ENCODE peak calls at places on chromosomes 4 and X, in six cellular contexts. One of them, this sample, is unnamed. For H3K27me3, the result is how much of the 10 kb centered on the place peaks cover.

GRCh38 chr4:212438-213174 is 88.3 kb downstream of the ZNF718 start:
- DNase-seq in GM23248: peak
- DNase-seq in neural progenitor cell: peak
- DNase-seq in hepatocyte: no peak
- DNase-seq in MM.1S: no peak
- DNase-seq in HCT116: no peak
- DNase-seq in this sample: no peak

GRCh38 chr4:170089743-170090666 is at the start of gene AADAT:
- DNase-seq in GM23248: peak
- DNase-seq in neural progenitor cell: peak
- DNase-seq in hepatocyte: peak
- DNase-seq in MM.1S: peak
- DNase-seq in HCT116: peak
- DNase-seq in this sample: peak

GRCh38 chr4:74934016-74934821 is 1.3 kb downstream of the PARM1 start:
- DNase-seq in GM23248: peak
- DNase-seq in neural progenitor cell: peak
- DNase-seq in hepatocyte: peak
- DNase-seq in MM.1S: peak
- DNase-seq in HCT116: no peak
- DNase-seq in this sample: peak

GRCh38 chr4:7878323-7878722 is 61.3 kb downstream of the AFAP1 start:
- DNase-seq in GM23248: no peak
- DNase-seq in neural progenitor cell: no peak
- DNase-seq in hepatocyte: no peak
- DNase-seq in MM.1S: no peak
- DNase-seq in HCT116: no peak
- DNase-seq in this sample: no peak

GRCh38 chr4:155738548-155738947 is 20.3 kb upstream of the GUCY1B1 start:
- DNase-seq in GM23248: peak
- DNase-seq in neural progenitor cell: no peak
- DNase-seq in hepatocyte: no peak
- DNase-seq in MM.1S: no peak
- DNase-seq in HCT116: no peak
- DNase-seq in this sample: peak

GRCh38 chr4:120088507-120088906 is 21.9 kb upstream of the MAD2L1 start:
- DNase-seq in GM23248: peak
- DNase-seq in neural progenitor cell: no peak
- DNase-seq in hepatocyte: no peak
- DNase-seq in MM.1S: no peak
- DNase-seq in HCT116: no peak
- DNase-seq in this sample: no peak

GRCh38 chr4:160044693-160045092 is 941.8 kb downstream of the RAPGEF2 start:
- DNase-seq in GM23248: no peak
- DNase-seq in neural progenitor cell: no peak
- DNase-seq in hepatocyte: no peak
- DNase-seq in MM.1S: peak
- DNase-seq in HCT116: no peak
- DNase-seq in this sample: no peak

GRCh38 chr4:6263541-6264540 is 5.8 kb upstream of the WFS1 start:
- DNase-seq in GM23248: peak
- DNase-seq in neural progenitor cell: peak
- DNase-seq in hepatocyte: peak
- DNase-seq in MM.1S: peak
- DNase-seq in HCT116: no peak
- DNase-seq in this sample: peak

GRCh38 chr4:57270350-57270749 is 160.2 kb upstream of the IGFBP7 start:
- DNase-seq in GM23248: peak
- DNase-seq in neural progenitor cell: no peak
- DNase-seq in hepatocyte: peak
- DNase-seq in MM.1S: no peak
- DNase-seq in HCT116: no peak
- DNase-seq in this sample: no peak

GRCh38 chr4:164731827-164732474 is 22.0 kb upstream of the SMIM31 start:
- DNase-seq in GM23248: peak
- DNase-seq in neural progenitor cell: peak
- DNase-seq in hepatocyte: peak
- DNase-seq in MM.1S: peak
- DNase-seq in HCT116: peak
- DNase-seq in this sample: peak

GRCh38 chrX:124829930-124830329 is 483.6 kb downstream of the SH2D1A start:
- DNase-seq in GM23248: no peak
- DNase-seq in neural progenitor cell: no peak
- DNase-seq in hepatocyte: no peak
- DNase-seq in MM.1S: no peak
- DNase-seq in HCT116: no peak
- DNase-seq in this sample: no peak

GRCh38 chr4:82599336-82599735 is 37.5 kb upstream of the TMEM150C start:
- DNase-seq in GM23248: no peak
- DNase-seq in neural progenitor cell: peak
- DNase-seq in hepatocyte: no peak
- DNase-seq in MM.1S: no peak
- DNase-seq in HCT116: peak
- DNase-seq in this sample: peak

GRCh38 chr4:188439641-188440311 is 300.5 kb downstream of the TRIML1 start:
- DNase-seq in GM23248: peak
- DNase-seq in neural progenitor cell: no peak
- DNase-seq in hepatocyte: no peak
- DNase-seq in MM.1S: no peak
- DNase-seq in HCT116: no peak
- DNase-seq in this sample: peak

GRCh38 chrX:140050906-140051305 is 85.6 kb upstream of the CXorf66 start:
- DNase-seq in GM23248: peak
- DNase-seq in neural progenitor cell: no peak
- DNase-seq in hepatocyte: no peak
- DNase-seq in MM.1S: peak
- DNase-seq in HCT116: no peak
- DNase-seq in this sample: peak

GRCh38 chr4:55359397-55359916 is 13.4 kb downstream of the SRD5A3 start:
- DNase-seq in GM23248: peak
- DNase-seq in neural progenitor cell: no peak
- DNase-seq in hepatocyte: no peak
- DNase-seq in MM.1S: no peak
- DNase-seq in HCT116: no peak
- DNase-seq in this sample: no peak

DNA sequence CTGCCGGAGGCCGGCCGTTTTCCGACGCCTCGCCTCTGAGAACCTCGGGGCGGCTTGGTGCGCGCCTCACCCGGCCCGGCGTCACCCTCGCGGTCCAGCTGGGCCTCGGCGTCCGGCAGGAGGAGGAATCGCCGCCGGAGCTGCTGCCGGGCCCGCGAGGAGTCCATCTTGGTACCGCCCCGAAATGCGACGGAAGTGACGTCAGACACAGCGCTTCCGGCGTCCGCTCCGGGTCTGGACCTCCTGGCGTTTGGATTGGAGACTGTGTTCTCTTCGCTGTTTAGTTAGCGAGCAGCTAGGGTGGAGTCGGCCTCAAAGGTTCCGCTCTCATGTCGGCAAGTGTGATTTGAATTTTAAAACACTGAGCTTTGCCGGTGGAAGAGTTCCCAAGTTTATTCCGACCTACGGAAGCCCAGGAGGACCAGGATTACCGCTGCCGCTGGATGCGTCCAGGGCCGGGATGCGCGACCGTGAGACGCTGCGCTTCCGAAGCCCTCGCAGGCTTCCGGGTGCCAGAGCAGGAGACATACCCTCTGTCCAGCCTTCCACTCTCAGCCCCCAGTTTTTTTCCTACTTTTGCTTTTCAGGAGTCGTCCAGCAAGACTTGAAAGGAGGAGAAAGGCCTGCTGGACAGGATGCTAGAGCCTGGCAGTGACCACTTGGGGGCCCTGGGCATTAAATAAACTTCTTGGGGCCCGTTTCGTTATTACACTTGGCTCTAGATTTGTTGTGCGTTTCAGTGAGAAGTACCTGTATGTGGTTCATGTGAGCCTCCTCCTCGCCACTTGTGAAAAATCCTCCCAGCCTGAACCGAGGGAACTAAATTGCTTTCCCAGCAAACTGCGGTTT is at the start of gene TMEM128:
- DNase-seq in GM23248: peak
- DNase-seq in neural progenitor cell: peak
- DNase-seq in hepatocyte: peak
- DNase-seq in MM.1S: peak
- DNase-seq in HCT116: peak
- DNase-seq in this sample: peak
- H2AFZ ChIP-seq in GM23248: peak
- H2AFZ ChIP-seq in neural progenitor cell: peak
- H2AFZ ChIP-seq in hepatocyte: peak
- H2AFZ ChIP-seq in MM.1S: peak
- H2AFZ ChIP-seq in HCT116: peak
- H2AFZ ChIP-seq in this sample: peak

GRCh38 chr4:125849869-125850268 is 535.1 kb downstream of the FAT4 start:
- DNase-seq in GM23248: peak
- DNase-seq in neural progenitor cell: no peak
- DNase-seq in hepatocyte: no peak
- DNase-seq in MM.1S: no peak
- DNase-seq in HCT116: no peak
- DNase-seq in this sample: peak
- TF ChIP-seq EZH2phosphoT487 in GM23248: no peak
- TF ChIP-seq EZH2phosphoT487 in neural progenitor cell: no peak
- TF ChIP-seq EZH2phosphoT487 in hepatocyte: no peak
- TF ChIP-seq EZH2phosphoT487 in MM.1S: no peak
- TF ChIP-seq EZH2phosphoT487 in HCT116: no peak
- TF ChIP-seq EZH2phosphoT487 in this sample: no peak

GRCh38 chr4:112518675-112519074 is 2.7 kb upstream of the NEUROG2 start:
- DNase-seq in GM23248: no peak
- DNase-seq in neural progenitor cell: peak
- DNase-seq in hepatocyte: no peak
- DNase-seq in MM.1S: no peak
- DNase-seq in HCT116: no peak
- DNase-seq in this sample: peak

GRCh38 chr4:112516401-112517066 is 554 bp upstream of the NEUROG2 start:
- DNase-seq in GM23248: no peak
- DNase-seq in neural progenitor cell: peak
- DNase-seq in hepatocyte: no peak
- DNase-seq in MM.1S: peak
- DNase-seq in HCT116: no peak
- DNase-seq in this sample: no peak

GRCh38 chr4:112517911-112518310 is 1.9 kb upstream of the NEUROG2 start:
- DNase-seq in GM23248: no peak
- DNase-seq in neural progenitor cell: no peak
- DNase-seq in hepatocyte: no peak
- DNase-seq in MM.1S: peak
- DNase-seq in HCT116: no peak
- DNase-seq in this sample: no peak

GRCh38 chr4:112516076-112516385 is at the start of gene NEUROG2:
- DNase-seq in GM23248: no peak
- DNase-seq in neural progenitor cell: no peak
- DNase-seq in hepatocyte: no peak
- DNase-seq in MM.1S: no peak
- DNase-seq in HCT116: no peak
- DNase-seq in this sample: no peak

DNA sequence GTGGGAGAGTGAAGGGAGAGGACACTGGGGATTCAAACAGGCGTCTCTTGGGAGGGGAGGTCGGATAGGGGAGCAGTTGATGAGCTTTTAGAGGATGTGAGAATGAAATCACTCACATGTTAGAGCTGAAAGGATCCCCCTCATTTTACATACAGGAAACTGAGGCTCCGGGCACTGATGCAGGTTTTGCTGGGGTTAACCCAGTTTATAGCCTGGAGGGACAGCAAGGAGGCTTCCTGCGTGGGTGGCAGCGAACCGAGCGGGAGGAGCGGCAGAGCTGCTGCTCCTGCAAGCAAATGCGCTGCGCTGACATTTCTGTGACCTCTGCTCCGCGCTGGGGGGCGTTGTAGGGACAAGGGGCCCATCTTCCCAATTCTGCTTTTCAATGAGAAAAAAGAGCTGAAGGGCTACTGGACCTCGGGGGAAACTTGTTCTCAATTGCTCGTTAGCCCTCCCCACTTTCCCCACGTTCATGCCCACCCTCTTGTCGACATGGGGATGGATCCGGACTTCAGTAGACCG is 1.1 kb upstream of the NEUROG2 start:
- DNase-seq in GM23248: no peak
- DNase-seq in neural progenitor cell: peak
- DNase-seq in hepatocyte: no peak
- DNase-seq in MM.1S: no peak
- DNase-seq in HCT116: no peak
- DNase-seq in this sample: no peak
- H3K27me3 ChIP-seq in GM23248: half or more
- H3K27me3 ChIP-seq in neural progenitor cell: half or more
- H3K27me3 ChIP-seq in hepatocyte: half or more
- H3K27me3 ChIP-seq in MM.1S: under half
- H3K27me3 ChIP-seq in HCT116: under half
- H3K27me3 ChIP-seq in this sample: half or more

DNA sequence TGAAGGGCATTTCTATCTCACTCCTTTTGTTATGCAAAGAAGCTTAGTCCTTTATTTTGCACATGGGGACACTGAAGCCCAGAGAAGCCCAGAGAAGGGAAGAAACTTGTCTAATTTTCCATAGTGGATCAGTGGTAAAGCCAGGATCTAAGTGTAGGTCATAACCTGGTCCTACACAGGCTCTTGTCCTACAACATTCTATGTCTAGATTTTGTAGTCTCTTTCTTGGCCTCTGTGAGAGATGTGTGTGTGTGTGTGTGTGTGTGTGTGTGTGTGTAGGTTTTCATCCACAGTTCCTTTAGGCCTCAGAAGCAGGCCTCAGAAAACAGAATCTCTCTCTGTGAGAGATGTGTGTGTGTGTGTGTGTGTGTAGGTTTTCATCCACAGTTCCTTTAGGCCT is 38.3 kb downstream of the VSIG4 start:
- DNase-seq in GM23248: no peak
- DNase-seq in neural progenitor cell: no peak
- DNase-seq in hepatocyte: no peak
- DNase-seq in MM.1S: no peak
- DNase-seq in HCT116: no peak
- DNase-seq in this sample: no peak
- H2AFZ ChIP-seq in GM23248: no peak
- H2AFZ ChIP-seq in neural progenitor cell: no peak
- H2AFZ ChIP-seq in hepatocyte: no peak
- H2AFZ ChIP-seq in MM.1S: peak
- H2AFZ ChIP-seq in HCT116: no peak
- H2AFZ ChIP-seq in this sample: no peak

This sample was measured in PC-3.